ENCODE peak calls at places on chromosomes 5 and 9, in six cellular contexts. J, W, M, H, Z and R are unnamed samples.

GRCh38 chr5:149886697-149887470 is 57.7 kb downstream of the PDE6A start:
- DNase-seq in W (peak), J (no peak), M (peak), Z (peak), H (no peak), R (no peak)

GRCh38 chr5:69261034-69261433 is 26.3 kb downstream of the CDK7 start:
- DNase-seq in J (no peak), Z (peak), H (no peak), M (no peak), W (no peak), R (no peak)

GRCh38 chr9:33448159-33448511 is 742 bp upstream of the AQP3 start:
- DNase-seq in W (no peak), M (no peak), H (no peak), Z (no peak), J (no peak), R (no peak)

GRCh38 chr5:65152131-65152530 is 329.6 kb downstream of the ADAMTS6 start:
- DNase-seq in M (no peak), Z (peak), W (no peak), J (no peak), H (no peak), R (no peak)

GRCh38 chr5:170357853-170358497 is 31.2 kb downstream of the KCNMB1 start:
- DNase-seq in J (no peak), W (no peak), M (no peak), Z (no peak), H (no peak), R (no peak)

GRCh38 chr5:128775537-128775936 is 189.8 kb upstream of the SLC27A6 start:
- DNase-seq in W (no peak), H (no peak), Z (no peak), M (no peak), J (no peak), R (no peak)

GRCh38 chr5:62197697-62198096 is 108.3 kb upstream of the KIF2A start:
- DNase-seq in W (no peak), M (no peak), J (no peak), H (no peak), Z (no peak), R (no peak)

GRCh38 chr5:67315082-67315801 is 118.6 kb upstream of the CD180 start:
- DNase-seq in J (no peak), W (peak), M (no peak), Z (peak), H (peak), R (no peak)

GRCh38 chr9:107286057-107286456 is 3.0 kb downstream of the RAD23B start:
- DNase-seq in J (no peak), Z (no peak), M (no peak), W (peak), H (no peak), R (no peak)

GRCh38 chr9:76943071-76943470 is 37.2 kb upstream of the PRUNE2 start:
- DNase-seq in M (no peak), H (no peak), Z (peak), J (no peak), W (no peak), R (no peak)

GRCh38 chr9:92094655-92095054 is 20.6 kb downstream of the SPTLC1 start:
- DNase-seq in H (peak), Z (peak), W (peak), J (no peak), M (no peak), R (no peak)

GRCh38 chr5:132283423-132284043 is 10.7 kb upstream of the SLC22A4 start:
- DNase-seq in W (peak), J (no peak), H (peak), Z (peak), M (no peak), R (no peak)

GRCh38 chr5:167320019-167320418 is 971.4 kb upstream of the WWC1 start:
- DNase-seq in M (no peak), Z (no peak), H (no peak), J (no peak), W (no peak), R (no peak)

GRCh38 chr9:130825051-130825651 is 9.9 kb upstream of the ABL1 start:
- DNase-seq in H (peak), W (peak), Z (peak), M (no peak), J (no peak), R (no peak)

GRCh38 chr5:54904425-54904824 is 81.0 kb downstream of the ESM1 start:
- DNase-seq in W (peak), Z (peak), H (peak), J (no peak), M (peak), R (no peak)

GRCh38 chr9:100739208-100739607 is 161.3 kb downstream of the CAVIN4 start:
- DNase-seq in W (no peak), J (no peak), M (no peak), H (no peak), Z (no peak), R (no peak)

GRCh38 chr9:126420148-126420547 is 93.5 kb downstream of the MVB12B start:
- DNase-seq in W (no peak), J (no peak), H (no peak), Z (no peak), M (no peak), R (no peak)

GRCh38 chr9:134099123-134099761 is 31.4 kb upstream of the BRD3 start:
- DNase-seq in H (peak), J (peak), M (no peak), W (peak), Z (peak), R (no peak)

GRCh38 chr5:74357827-74358226 is 282.7 kb downstream of the ENC1 start:
- DNase-seq in W (no peak), H (no peak), J (no peak), M (no peak), Z (peak), R (no peak)

GRCh38 chr9:37705787-37706186 is 47.8 kb upstream of the TRMT10B start:
- DNase-seq in M (no peak), W (no peak), J (no peak), H (no peak), Z (no peak), R (no peak)

GRCh38 chr5:97044057-97044456 is 98.4 kb downstream of the LIX1 start:
- DNase-seq in J (no peak), H (peak), M (no peak), W (peak), Z (peak), R (no peak)

GRCh38 chr9:123225374-123225813 is 43.0 kb downstream of the STRBP start:
- DNase-seq in W (peak), Z (peak), J (no peak), H (peak), M (peak), R (no peak)

DNA sequence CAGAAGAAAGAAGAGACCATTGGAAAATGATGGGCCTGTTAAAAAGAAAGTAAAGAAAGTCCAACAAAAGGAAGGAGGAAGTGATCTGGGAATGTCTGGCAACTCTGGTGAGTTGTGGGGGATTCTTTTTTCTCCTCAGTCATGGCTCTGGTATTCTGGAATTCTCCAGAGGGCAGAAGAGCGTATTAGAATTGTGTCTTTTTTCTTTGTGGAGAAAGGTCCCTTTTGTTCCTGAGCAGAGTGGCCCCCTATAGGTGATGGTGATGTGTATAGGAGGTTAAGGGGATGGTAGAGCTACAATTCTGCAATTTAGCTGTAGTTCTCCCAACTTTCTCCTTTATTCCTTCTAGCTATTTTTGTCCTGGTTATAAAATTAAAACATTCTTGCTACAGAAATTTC is 1.6 kb upstream of the DHFR start:
- DNase-seq in J (no peak), W (no peak), M (no peak), Z (peak), H (no peak), R (no peak)
- TF ChIP-seq CTCF in J (no peak), W (peak), M (peak), Z (no peak), H (peak), R (no peak)

DNA sequence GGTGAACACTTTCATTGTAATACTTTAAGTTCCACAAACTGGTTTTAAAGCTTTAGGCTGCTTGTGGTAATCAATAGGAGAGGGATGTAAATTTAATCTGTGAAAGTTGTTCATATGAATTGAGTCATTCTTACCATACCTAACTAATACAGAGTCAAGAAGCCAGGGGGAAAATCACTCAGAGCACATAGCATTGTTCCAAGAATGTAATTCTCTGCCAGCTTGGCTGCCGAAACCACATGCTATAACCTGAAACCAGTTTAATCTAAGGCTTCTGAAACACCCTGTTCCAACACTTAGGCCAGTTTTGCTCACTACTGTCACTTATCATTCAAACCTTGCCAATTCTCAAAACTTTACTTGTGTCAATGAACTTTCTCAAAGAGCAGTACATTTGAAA is 528.8 kb upstream of the GRAMD2B start:
- DNase-seq in J (no peak), W (peak), Z (peak), M (no peak), H (no peak), R (no peak)
- TF ChIP-seq CTCF in J (no peak), W (no peak), Z (no peak), M (no peak), H (no peak), R (no peak)

DNA sequence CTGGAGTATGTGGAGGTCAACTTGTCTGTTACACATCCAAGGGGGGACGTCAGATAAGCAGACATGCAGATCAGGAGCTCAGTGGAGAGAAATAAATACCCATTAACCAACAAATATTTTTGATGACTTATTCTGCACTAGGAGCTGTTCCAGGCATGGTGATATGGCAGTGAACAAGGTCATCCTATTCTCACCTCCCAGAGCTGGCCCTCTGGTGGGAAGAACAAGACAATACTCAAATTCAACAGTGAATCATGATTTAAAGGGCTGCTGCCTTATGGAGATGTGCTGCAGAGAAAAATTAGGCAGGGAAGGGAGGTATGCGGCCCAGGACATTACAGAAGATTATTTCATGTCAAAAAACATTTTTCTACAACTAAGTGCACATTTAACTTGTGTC is 36.5 kb downstream of the SYK start:
- DNase-seq in H (peak), Z (no peak), M (no peak), W (peak), J (no peak), R (no peak)
- TF ChIP-seq CTCF in H (peak), Z (no peak), M (no peak), W (no peak), J (no peak), R (no peak)

GRCh38 chr5:1481266-1481998 is 36.2 kb upstream of the SLC6A3 start:
- DNase-seq in Z (no peak), M (no peak), W (no peak), H (no peak), J (no peak), R (no peak)

GRCh38 chr5:1481999-1482381 is 36.8 kb upstream of the SLC6A3 start:
- DNase-seq in H (no peak), M (no peak), Z (no peak), W (no peak), J (no peak), R (no peak)

GRCh38 chr5:1480217-1480616 is 35.0 kb upstream of the SLC6A3 start:
- DNase-seq in J (no peak), Z (no peak), H (no peak), W (peak), M (no peak), R (no peak)

GRCh38 chr5:1479581-1480188 is 34.4 kb upstream of the SLC6A3 start:
- DNase-seq in M (no peak), J (peak), W (peak), H (peak), Z (peak), R (no peak)

DNA sequence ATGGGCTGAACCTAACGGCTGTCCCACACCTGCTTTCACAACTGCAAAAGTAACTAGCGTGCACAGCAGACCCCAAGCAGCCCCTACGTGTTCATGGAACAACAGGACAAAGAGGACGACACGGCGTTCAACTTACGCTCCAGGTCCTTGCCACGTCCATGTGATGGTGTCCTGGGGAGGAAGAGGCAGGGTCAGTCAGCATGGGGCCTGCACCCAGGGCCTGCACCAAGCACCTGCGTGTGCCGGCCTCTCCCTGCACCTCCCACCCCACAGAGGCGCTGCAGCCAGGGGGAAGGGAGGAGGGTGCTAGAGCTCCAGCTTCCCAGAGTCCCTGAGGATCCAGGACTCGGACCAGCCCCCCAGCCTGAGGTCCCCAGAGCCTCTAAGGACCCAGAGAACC is 35.6 kb upstream of the SLC6A3 start:
- DNase-seq in M (no peak), Z (no peak), J (no peak), W (no peak), H (no peak), R (no peak)
- TF ChIP-seq CTCF in M (no peak), Z (no peak), J (no peak), W (no peak), H (no peak), R (no peak)

DNA sequence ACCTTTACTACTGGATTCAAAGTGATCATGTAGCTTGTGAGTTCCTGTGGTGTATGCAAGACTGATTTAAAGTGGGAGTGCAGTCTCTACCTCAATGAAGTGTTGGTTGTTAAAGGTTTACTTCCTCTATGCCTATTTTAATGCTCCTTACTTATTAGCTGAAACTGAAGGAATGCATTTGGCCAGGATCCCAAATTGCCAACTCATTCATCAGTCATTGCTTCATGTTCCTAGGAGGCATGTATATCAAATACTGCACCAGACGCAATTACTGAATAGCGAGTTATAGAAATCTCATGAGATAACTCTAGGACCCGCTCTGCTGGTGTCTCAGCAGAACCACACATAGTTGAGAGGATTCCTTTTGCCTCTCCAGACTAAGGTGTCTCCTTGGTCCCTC is 143.0 kb upstream of the RPS23 start:
- DNase-seq in J (no peak), M (peak), Z (peak), W (peak), H (no peak), R (no peak)
- TF ChIP-seq CTCF in J (no peak), M (peak), Z (peak), W (peak), H (no peak), R (no peak)

GRCh38 chr9:135565141-135565628 is 3.6 kb downstream of the PAEP start:
- DNase-seq in Z (no peak), M (no peak), W (no peak), H (no peak), J (no peak), R (no peak)
- TF ChIP-seq CTCF in Z (no peak), M (no peak), W (no peak), H (no peak), J (no peak), R (no peak)

GRCh38 chr9:114591206-114591853 is 3.8 kb downstream of the ATP6V1G1 start:
- DNase-seq in H (no peak), M (no peak), Z (peak), J (no peak), W (peak), R (no peak)

GRCh38 chr9:114590328-114590727 is 2.8 kb downstream of the ATP6V1G1 start:
- DNase-seq in J (no peak), W (no peak), Z (no peak), M (no peak), H (no peak), R (no peak)

GRCh38 chr9:114588671-114589526 is 1.3 kb downstream of the ATP6V1G1 start:
- DNase-seq in Z (peak), M (no peak), J (no peak), H (no peak), W (peak), R (no peak)

GRCh38 chr9:114594136-114594535 is 6.6 kb downstream of the ATP6V1G1 start:
- DNase-seq in M (no peak), J (no peak), W (no peak), H (no peak), Z (no peak), R (no peak)

DNA sequence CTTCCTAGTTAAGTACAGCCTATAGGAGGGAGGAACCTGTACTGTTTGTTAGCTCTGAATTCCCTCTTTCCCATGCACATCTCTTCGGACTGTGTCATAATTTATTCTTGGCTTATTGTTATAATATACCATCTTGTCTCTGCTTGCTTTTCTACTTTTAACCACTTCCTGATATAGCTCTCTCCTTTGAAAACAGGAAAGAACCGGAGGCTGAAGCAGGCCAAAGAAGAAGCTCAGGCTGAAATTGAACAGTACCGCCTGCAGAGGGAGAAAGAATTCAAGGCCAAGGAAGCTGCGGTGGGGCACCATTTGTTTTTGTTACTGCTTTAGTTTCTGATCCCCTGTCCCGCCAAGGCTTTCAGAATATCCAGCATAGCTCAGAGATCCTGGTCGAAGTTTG is 4.8 kb downstream of the ATP6V1G1 start:
- DNase-seq in J (no peak), Z (no peak), H (no peak), W (peak), M (no peak), R (no peak)
- TF ChIP-seq CTCF in J (no peak), Z (peak), H (peak), W (peak), M (peak), R (no peak)

GRCh38 chr5:133489632-133490031 is 122.7 kb downstream of the FSTL4 start:
- DNase-seq in H (no peak), Z (no peak), J (no peak), M (no peak), W (no peak), R (no peak)
- TF ChIP-seq CTCF in H (peak), Z (no peak), J (no peak), M (no peak), W (no peak), R (no peak)

GRCh38 chr5:41707853-41708603 is 162.2 kb downstream of the OXCT1 start:
- DNase-seq in M (peak), H (peak), Z (peak), J (no peak), W (peak), R (no peak)
- TF ChIP-seq CTCF in M (peak), H (peak), Z (peak), J (no peak), W (peak), R (no peak)

GRCh38 chr9:132288371-132288770 is 66.4 kb downstream of the SETX start:
- DNase-seq in Z (peak), W (peak), M (no peak), H (no peak), J (no peak), R (no peak)

GRCh38 chr9:132283165-132283564 is 71.6 kb downstream of the SETX start:
- DNase-seq in M (no peak), Z (no peak), W (no peak), H (no peak), J (no peak), R (no peak)

GRCh38 chr9:132288956-132289355 is 65.8 kb downstream of the SETX start:
- DNase-seq in M (no peak), J (no peak), Z (no peak), W (peak), H (no peak), R (no peak)

GRCh38 chr9:132283863-132284262 is 70.9 kb downstream of the SETX start:
- DNase-seq in H (no peak), W (peak), J (no peak), Z (peak), M (no peak), R (no peak)
- TF ChIP-seq CTCF in H (no peak), W (no peak), J (no peak), Z (no peak), M (no peak), R (no peak)